ENCODE peak calls at places on chromosomes 11 and 22, in six cellular contexts. One of them, this sample, is unnamed.

GRCh38 chr11:40597546-40598113 is 861.8 kb downstream of the LRRC4C start:
- DNase-seq in HCT116: no peak
- DNase-seq in PC-3: no peak
- DNase-seq in Caco-2: no peak
- DNase-seq in HFF-Myc: no peak
- DNase-seq in IMR-90: no peak
- DNase-seq in this sample: no peak

GRCh38 chr11:114079406-114080072 is 20.0 kb downstream of the ZBTB16 start:
- DNase-seq in HCT116: no peak
- DNase-seq in PC-3: no peak
- DNase-seq in Caco-2: no peak
- DNase-seq in HFF-Myc: no peak
- DNase-seq in IMR-90: no peak
- DNase-seq in this sample: no peak

GRCh38 chr11:1953489-1954284 is 6.6 kb downstream of the MRPL23 start:
- DNase-seq in HCT116: no peak
- DNase-seq in PC-3: no peak
- DNase-seq in Caco-2: no peak
- DNase-seq in HFF-Myc: no peak
- DNase-seq in IMR-90: no peak
- DNase-seq in this sample: no peak

GRCh38 chr22:44023404-44024287 is 456 bp upstream of the PARVB start:
- DNase-seq in HCT116: no peak
- DNase-seq in PC-3: peak; percentile 37
- DNase-seq in Caco-2: peak; percentile 52
- DNase-seq in HFF-Myc: no peak
- DNase-seq in IMR-90: peak; percentile 12
- DNase-seq in this sample: no peak

GRCh38 chr11:129768356-129768755 is 47.3 kb upstream of the TMEM45B start:
- DNase-seq in HCT116: no peak
- DNase-seq in PC-3: no peak
- DNase-seq in Caco-2: no peak
- DNase-seq in HFF-Myc: no peak
- DNase-seq in IMR-90: no peak
- DNase-seq in this sample: no peak

GRCh38 chr22:27962268-27963191 is 43.5 kb upstream of the PITPNB start:
- DNase-seq in HCT116: no peak
- DNase-seq in PC-3: no peak
- DNase-seq in Caco-2: no peak
- DNase-seq in HFF-Myc: no peak
- DNase-seq in IMR-90: peak; percentile 21
- DNase-seq in this sample: no peak

GRCh38 chr11:67248653-67249052 is 17.6 kb upstream of the GRK2 start:
- DNase-seq in HCT116: no peak
- DNase-seq in PC-3: peak; percentile 99
- DNase-seq in Caco-2: peak; percentile 92
- DNase-seq in HFF-Myc: no peak
- DNase-seq in IMR-90: no peak
- DNase-seq in this sample: no peak

GRCh38 chr22:22076937-22077703 is 94.5 kb upstream of the TOP3B start:
- DNase-seq in HCT116: no peak
- DNase-seq in PC-3: peak; percentile 38
- DNase-seq in Caco-2: no peak
- DNase-seq in HFF-Myc: no peak
- DNase-seq in IMR-90: peak; percentile 26
- DNase-seq in this sample: no peak

GRCh38 chr11:72520815-72521214 is 86.5 kb upstream of the CLPB start:
- DNase-seq in HCT116: no peak
- DNase-seq in PC-3: no peak
- DNase-seq in Caco-2: no peak
- DNase-seq in HFF-Myc: no peak
- DNase-seq in IMR-90: no peak
- DNase-seq in this sample: no peak

GRCh38 chr11:78219493-78220217 is 30.9 kb downstream of the USP35 start:
- DNase-seq in HCT116: no peak
- DNase-seq in PC-3: no peak
- DNase-seq in Caco-2: no peak
- DNase-seq in HFF-Myc: no peak
- DNase-seq in IMR-90: no peak
- DNase-seq in this sample: no peak

GRCh38 chr11:2524446-2525165 is 79.8 kb downstream of the KCNQ1 start:
- DNase-seq in HCT116: no peak
- DNase-seq in PC-3: no peak
- DNase-seq in Caco-2: peak; percentile 27
- DNase-seq in HFF-Myc: no peak
- DNase-seq in IMR-90: no peak
- DNase-seq in this sample: no peak

GRCh38 chr11:73429121-73429740 is 53.0 kb downstream of the RELT start:
- DNase-seq in HCT116: no peak
- DNase-seq in PC-3: peak; percentile 68
- DNase-seq in Caco-2: no peak
- DNase-seq in HFF-Myc: no peak
- DNase-seq in IMR-90: peak; percentile 75
- DNase-seq in this sample: no peak

GRCh38 chr22:18023509-18024275 is 669 bp downstream of the MICAL3 start:
- DNase-seq in HCT116: peak; percentile 65
- DNase-seq in PC-3: peak; percentile 80
- DNase-seq in Caco-2: peak; percentile 52
- DNase-seq in HFF-Myc: no peak
- DNase-seq in IMR-90: peak; percentile 85
- DNase-seq in this sample: peak; percentile 61

GRCh38 chr11:1272531-1272930 is 36.9 kb downstream of the TOLLIP start:
- DNase-seq in HCT116: no peak
- DNase-seq in PC-3: no peak
- DNase-seq in Caco-2: no peak
- DNase-seq in HFF-Myc: no peak
- DNase-seq in IMR-90: no peak
- DNase-seq in this sample: no peak

GRCh38 chr11:131973017-131973416 is 602.6 kb downstream of the NTM start:
- DNase-seq in HCT116: no peak
- DNase-seq in PC-3: no peak
- DNase-seq in Caco-2: no peak
- DNase-seq in HFF-Myc: no peak
- DNase-seq in IMR-90: no peak
- DNase-seq in this sample: no peak

GRCh38 chr11:23653071-23653675 is 792.9 kb upstream of the CCDC179 start:
- DNase-seq in HCT116: no peak
- DNase-seq in PC-3: no peak
- DNase-seq in Caco-2: no peak
- DNase-seq in HFF-Myc: no peak
- DNase-seq in IMR-90: no peak
- DNase-seq in this sample: no peak

GRCh38 chr11:34653851-34654490 is 33.1 kb downstream of the EHF start:
- DNase-seq in HCT116: peak; percentile 93
- DNase-seq in PC-3: peak; percentile 97
- DNase-seq in Caco-2: peak; percentile 82
- DNase-seq in HFF-Myc: peak; percentile 80
- DNase-seq in IMR-90: peak; percentile 99
- DNase-seq in this sample: peak; percentile 99

GRCh38 chr11:47552086-47552580 is 799 bp downstream of the CELF1 start:
- DNase-seq in HCT116: no peak
- DNase-seq in PC-3: peak; percentile 25
- DNase-seq in Caco-2: peak; percentile 54
- DNase-seq in HFF-Myc: no peak
- DNase-seq in IMR-90: peak; percentile 52
- DNase-seq in this sample: no peak

GRCh38 chr22:38419864-38420172 is 35.2 kb downstream of the KCNJ4 start:
- DNase-seq in HCT116: no peak
- DNase-seq in PC-3: no peak
- DNase-seq in Caco-2: no peak
- DNase-seq in HFF-Myc: no peak
- DNase-seq in IMR-90: no peak
- DNase-seq in this sample: no peak

GRCh38 chr22:44567846-44568493 is 69.9 kb upstream of the RTL6 start:
- DNase-seq in HCT116: peak; percentile 54
- DNase-seq in PC-3: peak; percentile 36
- DNase-seq in Caco-2: peak; percentile 59
- DNase-seq in HFF-Myc: peak; percentile 9
- DNase-seq in IMR-90: peak; percentile 39
- DNase-seq in this sample: no peak

GRCh38 chr22:39421691-39422090 is 22.1 kb downstream of the TAB1 start:
- DNase-seq in HCT116: no peak
- DNase-seq in PC-3: no peak
- DNase-seq in Caco-2: no peak
- DNase-seq in HFF-Myc: no peak
- DNase-seq in IMR-90: no peak
- DNase-seq in this sample: no peak

GRCh38 chr22:37202706-37203105 is 9.6 kb downstream of the SSTR3 start:
- DNase-seq in HCT116: no peak
- DNase-seq in PC-3: no peak
- DNase-seq in Caco-2: peak; percentile 26
- DNase-seq in HFF-Myc: no peak
- DNase-seq in IMR-90: no peak
- DNase-seq in this sample: no peak

GRCh38 chr11:125001073-125001764 is 47.2 kb downstream of the CCDC15 start:
- DNase-seq in HCT116: no peak
- DNase-seq in PC-3: no peak
- DNase-seq in Caco-2: no peak
- DNase-seq in HFF-Myc: no peak
- DNase-seq in IMR-90: peak; percentile 37
- DNase-seq in this sample: no peak

GRCh38 chr11:78216571-78217287 is 28.0 kb downstream of the USP35 start:
- DNase-seq in HCT116: no peak
- DNase-seq in PC-3: peak; percentile 66
- DNase-seq in Caco-2: no peak
- DNase-seq in HFF-Myc: no peak
- DNase-seq in IMR-90: no peak
- DNase-seq in this sample: no peak

GRCh38 chr11:65861165-65861505 is 902 bp downstream of the MUS81 start:
- DNase-seq in HCT116: no peak
- DNase-seq in PC-3: peak; percentile 35
- DNase-seq in Caco-2: peak; percentile 39
- DNase-seq in HFF-Myc: no peak
- DNase-seq in IMR-90: no peak
- DNase-seq in this sample: no peak

GRCh38 chr22:48752451-48753380 is 1075.0 kb downstream of the BRD1 start:
- DNase-seq in HCT116: no peak
- DNase-seq in PC-3: no peak
- DNase-seq in Caco-2: no peak
- DNase-seq in HFF-Myc: no peak
- DNase-seq in IMR-90: no peak
- DNase-seq in this sample: no peak

GRCh38 chr11:67351275-67352005 is 1.9 kb downstream of the POLD4 start:
- DNase-seq in HCT116: peak; percentile 62
- DNase-seq in PC-3: peak; percentile 94
- DNase-seq in Caco-2: peak; percentile 74
- DNase-seq in HFF-Myc: no peak
- DNase-seq in IMR-90: peak; percentile 80
- DNase-seq in this sample: no peak

GRCh38 chr11:65532388-65533064 is 7.6 kb downstream of the SCYL1 start:
- DNase-seq in HCT116: no peak
- DNase-seq in PC-3: no peak
- DNase-seq in Caco-2: no peak
- DNase-seq in HFF-Myc: no peak
- DNase-seq in IMR-90: no peak
- DNase-seq in this sample: no peak

GRCh38 chr11:79973701-79974626 is 533.1 kb upstream of the TENM4 start:
- DNase-seq in HCT116: no peak
- DNase-seq in PC-3: no peak
- DNase-seq in Caco-2: no peak
- DNase-seq in HFF-Myc: peak; percentile 5
- DNase-seq in IMR-90: peak; percentile 31
- DNase-seq in this sample: no peak

GRCh38 chr22:29811377-29811776 is 26.7 kb downstream of the ASCC2 start:
- DNase-seq in HCT116: no peak
- DNase-seq in PC-3: peak; percentile 37
- DNase-seq in Caco-2: no peak
- DNase-seq in HFF-Myc: no peak
- DNase-seq in IMR-90: no peak
- DNase-seq in this sample: no peak

GRCh38 chr22:29815580-29815979 is 22.5 kb downstream of the ASCC2 start:
- DNase-seq in HCT116: no peak
- DNase-seq in PC-3: no peak
- DNase-seq in Caco-2: no peak
- DNase-seq in HFF-Myc: no peak
- DNase-seq in IMR-90: no peak
- DNase-seq in this sample: no peak

GRCh38 chr22:29813126-29813525 is 24.9 kb downstream of the ASCC2 start:
- DNase-seq in HCT116: no peak
- DNase-seq in PC-3: no peak
- DNase-seq in Caco-2: no peak
- DNase-seq in HFF-Myc: no peak
- DNase-seq in IMR-90: no peak
- DNase-seq in this sample: no peak

GRCh38 chr22:29814003-29814402 is 24.1 kb downstream of the ASCC2 start:
- DNase-seq in HCT116: no peak
- DNase-seq in PC-3: peak; percentile 29
- DNase-seq in Caco-2: no peak
- DNase-seq in HFF-Myc: no peak
- DNase-seq in IMR-90: no peak
- DNase-seq in this sample: no peak

DNA sequence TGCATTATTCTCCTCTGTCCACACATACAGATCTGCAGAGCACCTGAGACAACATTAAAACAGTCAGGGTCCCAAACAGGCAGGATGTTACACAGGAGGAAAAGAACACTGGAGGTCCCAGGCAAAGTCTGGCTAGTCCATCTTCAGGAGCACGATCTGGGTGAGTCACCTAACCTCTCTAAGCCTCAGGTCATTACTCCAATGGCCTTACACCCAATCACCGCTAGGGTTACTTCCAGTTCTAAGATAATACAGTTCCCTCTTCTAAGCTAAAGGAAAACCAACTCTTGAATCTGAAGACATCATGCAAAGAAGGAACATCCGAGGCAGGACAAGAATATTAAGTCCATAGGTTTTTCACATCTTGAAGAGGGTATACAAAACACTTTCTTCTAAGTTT is 24.5 kb downstream of the ASCC2 start:
- DNase-seq in HCT116: peak; percentile 7
- DNase-seq in PC-3: peak; percentile 55
- DNase-seq in Caco-2: no peak
- DNase-seq in HFF-Myc: no peak
- DNase-seq in IMR-90: no peak
- DNase-seq in this sample: no peak
- TF ChIP-seq CTCF in HCT116: peak; percentile 28
- TF ChIP-seq CTCF in PC-3: peak; percentile 51
- TF ChIP-seq CTCF in Caco-2: no peak
- TF ChIP-seq CTCF in HFF-Myc: no peak
- TF ChIP-seq CTCF in IMR-90: peak; percentile 1
- TF ChIP-seq CTCF in this sample: peak; percentile 20

GRCh38 chr11:118883368-118884071 is at the start of gene CXCR5:
- DNase-seq in HCT116: no peak
- DNase-seq in PC-3: no peak
- DNase-seq in Caco-2: no peak
- DNase-seq in HFF-Myc: no peak
- DNase-seq in IMR-90: peak; percentile 35
- DNase-seq in this sample: no peak
- H3K4me3 ChIP-seq in HCT116: no peak within 1 kb of the TSS
- H3K4me3 ChIP-seq in PC-3: no peak within 1 kb of the TSS
- H3K4me3 ChIP-seq in Caco-2: no peak within 1 kb of the TSS
- H3K4me3 ChIP-seq in HFF-Myc: no peak within 1 kb of the TSS
- H3K4me3 ChIP-seq in IMR-90: no peak within 1 kb of the TSS
- H3K4me3 ChIP-seq in this sample: no peak within 1 kb of the TSS

GRCh38 chr11:120632579-120632978 is 121.0 kb downstream of the GRIK4 start:
- DNase-seq in HCT116: no peak
- DNase-seq in PC-3: no peak
- DNase-seq in Caco-2: no peak
- DNase-seq in HFF-Myc: no peak
- DNase-seq in IMR-90: no peak
- DNase-seq in this sample: no peak
- TF ChIP-seq CTCF in HCT116: peak; percentile 54
- TF ChIP-seq CTCF in PC-3: peak; percentile 41
- TF ChIP-seq CTCF in Caco-2: peak; percentile 24
- TF ChIP-seq CTCF in HFF-Myc: peak; percentile 21
- TF ChIP-seq CTCF in IMR-90: no peak
- TF ChIP-seq CTCF in this sample: peak; percentile 41

GRCh38 chr22:20036119-20036518 is 15.2 kb downstream of the TANGO2 start:
- DNase-seq in HCT116: no peak
- DNase-seq in PC-3: no peak
- DNase-seq in Caco-2: no peak
- DNase-seq in HFF-Myc: no peak
- DNase-seq in IMR-90: no peak
- DNase-seq in this sample: no peak
- H3K4me3 ChIP-seq in HCT116: no peak overlapping the region
- H3K4me3 ChIP-seq in PC-3: no peak overlapping the region
- H3K4me3 ChIP-seq in Caco-2: no peak overlapping the region
- H3K4me3 ChIP-seq in HFF-Myc: no peak overlapping the region
- H3K4me3 ChIP-seq in IMR-90: no peak overlapping the region
- H3K4me3 ChIP-seq in this sample: no peak overlapping the region

This sample was measured in retinal pigment epithelial cell.